ENCODE peak calls at places on chromosomes 2 and 18, in nine cellular contexts. N is body of pancreas; X is CD4-positive, alpha-beta T cell; Z is astrocyte; Y is neural progenitor cell; P is AG09319; H is ovary; W is lower lobe of right lung; F is brain microvascular endothelial cell. C is an unnamed sample.
A peak's percentile ranks its signal among the peaks of the same experiment; 100 is the strongest.

GRCh38 chr2:7022486-7022885 is 105.3 kb downstream of the RNF144A start:
- DNase-seq in X (no peak), N (peak; percentile 71), Y (no peak), F (peak; percentile 22), Z (peak; percentile 86), W (no peak), P (no peak), H (no peak), C (no peak)

GRCh38 chr2:126894082-126894481 is 4.6 kb upstream of the TEX51 start:
- DNase-seq in Z (no peak), W (no peak), H (no peak), N (peak; percentile 2), P (no peak), Y (no peak), F (no peak), X (no peak), C (no peak)

GRCh38 chr2:44290271-44290670 is 15.0 kb downstream of the SLC3A1 start:
- DNase-seq in P (no peak), X (no peak), N (no peak), W (no peak), Z (peak; percentile 84), Y (no peak), F (peak; percentile 61), H (no peak), C (no peak)

GRCh38 chr18:34951625-34952379 is 89.4 kb upstream of the MAPRE2 start:
- DNase-seq in P (no peak), F (no peak), Y (no peak), H (no peak), Z (no peak), W (no peak), N (no peak), X (no peak), C (no peak)

GRCh38 chr2:9573013-9573708 is 17.5 kb upstream of the ADAM17 start:
- DNase-seq in Z (no peak), P (no peak), F (no peak), X (no peak), N (no peak), Y (no peak), H (no peak), W (no peak), C (no peak)

GRCh38 chr2:225400060-225400511 is 576 bp downstream of the NYAP2 start:
- DNase-seq in W (no peak), P (no peak), H (no peak), N (peak; percentile 11), F (peak; percentile 71), Z (peak; percentile 46), Y (peak; percentile 86), X (no peak), C (peak; percentile 41)

GRCh38 chr2:141931797-141932196 is 199.0 kb downstream of the LRP1B start:
- DNase-seq in F (no peak), X (no peak), Z (no peak), W (no peak), Y (no peak), P (no peak), H (no peak), N (no peak), C (no peak)

GRCh38 chr2:38797953-38798352 is 19.9 kb downstream of the GEMIN6 start:
- DNase-seq in W (no peak), Z (no peak), H (no peak), Y (no peak), X (no peak), F (no peak), N (no peak), P (no peak), C (no peak)

GRCh38 chr2:215920244-215921100 is 92.9 kb downstream of the MREG start:
- DNase-seq in X (peak; percentile 35), P (peak; percentile 56), Z (peak; percentile 67), Y (peak; percentile 73), N (peak; percentile 57), F (peak; percentile 88), H (peak; percentile 55), W (peak; percentile 61), C (peak; percentile 72)

GRCh38 chr2:215918901-215919585 is 94.3 kb downstream of the MREG start:
- DNase-seq in Y (no peak), Z (no peak), P (no peak), F (no peak), H (no peak), X (no peak), N (no peak), W (no peak), C (no peak)

GRCh38 chr2:215914777-215915165 is 98.6 kb downstream of the MREG start:
- DNase-seq in H (no peak), W (no peak), Y (no peak), N (no peak), P (no peak), Z (no peak), F (no peak), X (no peak), C (no peak)

GRCh38 chr2:215919624-215920243 is 93.6 kb downstream of the MREG start:
- DNase-seq in N (no peak), F (no peak), W (no peak), H (no peak), P (no peak), Y (no peak), X (no peak), Z (no peak), C (no peak)

DNA sequence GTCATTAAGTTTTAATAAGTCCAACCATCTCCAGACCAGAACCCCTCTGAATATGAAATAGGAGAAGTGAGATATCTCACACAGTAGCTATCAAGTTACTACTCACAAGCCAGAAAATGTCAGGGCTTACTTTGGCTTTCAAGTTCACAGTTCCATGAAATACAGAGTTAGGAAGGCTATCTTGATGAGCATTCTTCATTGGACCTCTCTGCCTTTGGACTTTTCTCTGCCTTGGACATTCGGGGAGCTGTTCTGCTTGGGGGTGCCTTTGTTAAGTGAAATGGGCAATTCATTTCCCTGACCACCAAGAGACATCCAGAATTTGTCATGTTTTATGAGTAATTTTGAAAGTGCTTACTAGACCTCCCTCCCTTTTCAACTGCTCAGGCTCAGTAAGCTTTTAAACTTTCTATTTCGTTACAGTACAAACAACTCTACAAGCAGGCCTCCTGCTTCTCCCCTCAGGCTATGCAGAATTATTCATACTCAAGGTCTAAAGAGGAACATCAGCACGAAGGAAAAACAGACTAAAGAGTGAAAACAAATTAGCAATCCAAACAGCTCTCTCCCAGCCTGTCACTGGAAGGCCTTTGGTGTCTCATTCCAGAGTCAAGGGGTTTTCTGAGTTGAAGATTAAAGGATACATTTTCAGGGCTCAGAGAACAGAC is 95.3 kb downstream of the MREG start:
- DNase-seq in P (no peak), Y (no peak), F (no peak), X (no peak), H (no peak), W (no peak), N (no peak), Z (peak; percentile 59), C (no peak)
- TF ChIP-seq CTCF in P (no peak), Y (no peak), F (no peak), X (no peak), H (no peak), W (no peak), N (no peak), Z (no peak), C (no peak)

GRCh38 chr2:235572592-235572991 is 78.7 kb downstream of the AGAP1 start:
- DNase-seq in P (no peak), Y (no peak), N (no peak), W (no peak), F (no peak), H (no peak), Z (no peak), X (no peak), C (no peak)

GRCh38 chr2:235575431-235575830 is 81.6 kb downstream of the AGAP1 start:
- DNase-seq in Y (no peak), P (no peak), N (no peak), X (no peak), H (no peak), W (no peak), Z (no peak), F (no peak), C (no peak)

GRCh38 chr2:235570966-235571692 is 77.3 kb downstream of the AGAP1 start:
- DNase-seq in Y (no peak), N (no peak), Z (no peak), F (no peak), H (no peak), X (no peak), P (no peak), W (no peak), C (no peak)

GRCh38 chr2:235575904-235576303 is 82.1 kb downstream of the AGAP1 start:
- DNase-seq in Y (no peak), P (no peak), X (no peak), W (no peak), N (no peak), H (no peak), F (no peak), Z (no peak), C (no peak)

GRCh38 chr2:235573331-235574221 is 79.7 kb downstream of the AGAP1 start:
- DNase-seq in N (peak; percentile 23), W (no peak), Y (peak; percentile 39), F (no peak), X (no peak), H (no peak), P (no peak), Z (no peak), C (peak; percentile 36)
- TF ChIP-seq CTCF in N (no peak), W (no peak), Y (no peak), F (no peak), X (no peak), H (no peak), P (no peak), Z (no peak), C (no peak)

GRCh38 chr2:197604117-197604516 is 71.3 kb downstream of the RFTN2 start:
- DNase-seq in X (no peak), N (no peak), H (no peak), Z (no peak), F (no peak), Y (no peak), P (no peak), W (no peak), C (no peak)

GRCh38 chr2:197596751-197597150 is 78.6 kb downstream of the RFTN2 start:
- DNase-seq in Y (no peak), N (no peak), W (no peak), H (no peak), X (no peak), P (no peak), F (no peak), Z (no peak), C (no peak)

GRCh38 chr2:197600306-197600705 is 75.1 kb downstream of the RFTN2 start:
- DNase-seq in P (no peak), X (no peak), N (no peak), Y (no peak), W (no peak), F (no peak), Z (no peak), H (no peak), C (no peak)

GRCh38 chr2:197598450-197598849 is 76.9 kb downstream of the RFTN2 start:
- DNase-seq in Y (no peak), W (no peak), Z (no peak), H (no peak), F (no peak), X (no peak), N (no peak), P (no peak), C (no peak)

DNA sequence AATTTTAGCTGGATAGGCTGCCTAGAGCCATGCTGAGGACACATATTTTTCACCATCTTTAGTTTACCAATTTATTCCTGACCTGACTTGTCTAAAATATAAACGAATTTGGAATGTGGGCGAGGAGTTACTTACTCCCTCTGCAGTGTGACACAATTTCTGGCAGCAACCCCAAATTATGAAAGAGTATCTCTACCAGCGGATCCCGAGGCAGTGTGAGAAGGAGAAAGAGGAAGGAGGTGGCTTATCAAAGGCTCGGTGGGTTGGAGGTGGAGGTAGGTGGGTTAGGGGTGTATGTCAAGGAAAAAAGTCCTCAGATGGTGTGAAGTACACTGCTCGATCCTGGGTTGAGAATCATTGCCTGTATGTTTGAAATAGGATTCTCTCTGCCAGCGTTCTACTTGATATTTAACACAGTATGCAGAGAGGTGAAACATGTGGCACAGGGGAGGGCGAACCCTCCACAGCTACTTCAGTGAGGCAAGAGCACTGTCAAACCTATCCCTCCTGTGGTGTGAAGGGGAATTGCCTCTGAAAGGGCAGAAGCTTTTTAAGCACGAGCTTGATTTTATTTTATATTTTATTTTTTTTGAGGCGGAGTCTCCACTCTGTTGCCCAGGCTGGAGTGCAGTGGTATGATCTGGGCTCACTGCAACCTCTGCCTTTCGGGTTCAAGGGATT is 76.0 kb downstream of the RFTN2 start:
- DNase-seq in Y (peak; percentile 16), W (no peak), F (peak; percentile 6), H (no peak), N (peak; percentile 19), Z (no peak), P (no peak), X (no peak), C (no peak)
- TF ChIP-seq CTCF in Y (peak; percentile 24), W (peak; percentile 18), F (peak; percentile 49), H (no peak), N (peak; percentile 40), Z (peak; percentile 5), P (peak; percentile 39), X (peak; percentile 35), C (peak; percentile 42)

DNA sequence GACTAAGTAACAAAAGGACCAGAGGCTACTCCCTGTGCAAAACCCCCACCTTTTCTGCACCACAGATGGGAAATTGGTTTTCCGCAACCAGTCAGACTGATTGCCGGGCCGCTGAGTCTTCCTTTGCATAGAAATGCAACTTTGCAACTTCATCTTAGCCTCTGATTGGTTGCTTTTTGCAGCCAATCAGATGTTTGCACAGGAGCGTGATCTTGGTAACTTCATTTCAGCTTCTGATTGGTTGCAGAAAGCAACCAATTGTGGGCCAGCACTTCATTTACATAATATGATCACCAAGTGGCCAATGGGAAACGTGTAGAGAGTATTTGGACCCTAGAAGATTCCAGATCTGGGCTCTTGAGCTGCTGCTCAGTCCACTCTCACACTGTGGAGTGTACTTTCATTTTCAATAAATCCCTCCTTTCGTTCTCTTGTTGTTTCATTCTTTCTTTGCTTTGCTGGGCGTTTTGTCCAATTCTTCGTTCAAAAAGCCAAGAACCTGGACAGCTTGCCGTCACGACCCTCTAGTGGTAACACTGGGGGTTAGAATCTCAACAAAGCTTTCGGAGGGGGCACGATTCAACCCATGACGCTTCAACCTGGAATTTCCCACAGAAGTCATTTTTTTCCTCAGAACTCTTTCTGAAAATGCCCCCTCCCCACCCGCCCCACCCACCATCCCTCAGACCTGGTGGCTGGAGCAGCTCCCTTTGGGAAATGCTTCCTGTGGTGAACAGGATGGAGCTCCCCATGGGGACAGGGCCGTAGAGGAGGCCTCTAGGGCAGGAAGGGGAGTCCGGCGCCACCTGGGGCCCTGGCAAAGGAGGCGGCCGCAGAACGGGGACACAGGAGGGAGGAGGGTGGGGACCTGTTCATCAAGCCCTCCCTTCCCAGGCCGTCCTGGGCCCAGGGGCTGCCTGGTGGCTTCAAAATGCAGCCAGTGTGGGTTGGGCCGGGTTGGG is 31.8 kb upstream of the KCNF1 start:
- DNase-seq in F (no peak), P (no peak), Y (no peak), H (no peak), Z (no peak), W (no peak), X (no peak), N (no peak), C (no peak)
- TF ChIP-seq CTCF in F (peak; percentile 6), P (no peak), Y (peak; percentile 10), H (no peak), Z (no peak), W (no peak), X (no peak), N (no peak), C (no peak)